ENCODE peak calls at places on chromosomes 4 and X, in five cellular contexts. X is SW 1271; A is activated T-cell treated with anti-CD3 and anti-CD28 coated beads, Interleukin-2, amount 50 U/mL, for 72 hours; O is stimulated activated CD4-positive, alpha-beta T cell treated with anti-CD3 and anti-CD28 coated beads, Interleukin-12 subunit alpha, Interleukin-12 subunit beta, amount 100 ng/mL, for 48 hours; B is tibial artery. I is an unnamed sample.

GRCh38 chr4:42915484-42915883 is 23.0 kb downstream of the GRXCR1 start:
- DNase-seq in X (peak), A (no peak), O (no peak), B (no peak), I (no peak)

GRCh38 chrX:68504237-68504636 is 5.4 kb downstream of the YIPF6 start:
- DNase-seq in X (no peak), A (peak), O (peak), B (no peak), I (no peak)

GRCh38 chrX:48606091-48606490 is 8.8 kb downstream of the WDR13 start:
- DNase-seq in X (no peak), A (no peak), O (no peak), B (no peak), I (no peak)

GRCh38 chrX:144275403-144275802 is 391.5 kb downstream of the UBE2NL start:
- DNase-seq in X (no peak), A (no peak), O (no peak), B (no peak), I (no peak)

GRCh38 chrX:13387656-13388421 is 68.0 kb upstream of the ATXN3L start:
- DNase-seq in X (no peak), A (peak), O (no peak), B (no peak), I (no peak)

GRCh38 chr4:166422475-166422874 is 549.4 kb downstream of the TLL1 start:
- DNase-seq in X (no peak), A (no peak), O (no peak), B (no peak), I (no peak)

GRCh38 chrX:148381603-148382002 is 118.8 kb upstream of the AFF2 start:
- DNase-seq in X (no peak), A (peak), O (no peak), B (no peak), I (no peak)

GRCh38 chrX:10198254-10198653 is 41.5 kb downstream of the CLCN4 start:
- DNase-seq in X (no peak), A (no peak), O (no peak), B (no peak), I (no peak)

GRCh38 chr4:86294883-86295282 is 65.0 kb downstream of the MAPK10 start:
- DNase-seq in X (no peak), A (no peak), O (no peak), B (no peak), I (no peak)